ENCODE peak calls at places on chromosomes 2 and 18, in ten cellular contexts. I is coronary artery, X is astrocyte, B is AG04450, P is Calu3, F is fibroblast of lung, U is renal cortical epithelial cell, Z is thoracic aorta, R is right atrium auricular region, V is cardiac fibroblast. M is an unnamed sample.

GRCh38 chr2:213166109-213166508 is 14.7 kb upstream of the IKZF2 start:
- DNase-seq in X (no peak), B (no peak), F (no peak), P (no peak), U (no peak), Z (no peak), V (no peak), I (no peak), R (no peak), M (no peak)

GRCh38 chr2:72883356-72883962 is 3.7 kb upstream of the SPR start:
- DNase-seq in P (peak), R (no peak), Z (no peak), U (no peak), V (peak), X (peak), I (no peak), F (peak), B (no peak), M (peak)

GRCh38 chr18:75169411-75169810 is 39.5 kb downstream of the PTGR3 start:
- DNase-seq in F (no peak), P (no peak), U (no peak), I (peak), Z (no peak), X (no peak), R (peak), V (no peak), B (no peak), M (no peak)

GRCh38 chr2:5730386-5730785 is 38.2 kb downstream of the SOX11 start:
- DNase-seq in B (no peak), P (no peak), U (no peak), V (no peak), X (no peak), I (no peak), F (no peak), Z (no peak), R (no peak), M (no peak)

GRCh38 chr18:10169064-10169562 is 255.3 kb downstream of the VAPA start:
- DNase-seq in U (peak), V (peak), B (no peak), R (no peak), P (no peak), Z (no peak), X (peak), F (peak), I (no peak), M (no peak)

GRCh38 chr2:154229971-154230370 is 358.2 kb downstream of the GALNT13 start:
- DNase-seq in B (no peak), X (no peak), I (no peak), U (no peak), V (no peak), F (no peak), R (no peak), Z (no peak), P (no peak), M (no peak)

GRCh38 chr2:20933692-20934091 is 110.2 kb downstream of the APOB start:
- DNase-seq in Z (no peak), P (no peak), F (no peak), B (no peak), X (no peak), R (no peak), U (no peak), V (no peak), I (no peak), M (no peak)

GRCh38 chr2:40087434-40087833 is 308.4 kb upstream of the THUMPD2 start:
- DNase-seq in P (no peak), V (no peak), I (no peak), X (no peak), Z (no peak), U (no peak), F (no peak), B (no peak), R (no peak), M (no peak)

GRCh38 chr18:12422936-12423335 is 15.2 kb downstream of the PRELID3A start:
- DNase-seq in B (no peak), Z (no peak), P (peak), F (no peak), I (no peak), X (no peak), R (no peak), U (no peak), V (no peak), M (no peak)

GRCh38 chr2:120236296-120236695 is 13.1 kb upstream of the TMEM185B start:
- DNase-seq in V (no peak), Z (no peak), P (no peak), I (peak), U (no peak), B (no peak), R (no peak), F (no peak), X (no peak), M (no peak)

GRCh38 chr18:7558769-7559168 is 8.3 kb upstream of the PTPRM start:
- DNase-seq in X (no peak), I (no peak), P (no peak), B (no peak), F (no peak), R (no peak), U (no peak), Z (no peak), V (no peak), M (no peak)

GRCh38 chr2:199757466-199757865 is 93.5 kb downstream of the FTCDNL1 start:
- DNase-seq in R (no peak), V (peak), P (no peak), X (peak), I (no peak), B (no peak), F (peak), U (no peak), Z (no peak), M (no peak)

GRCh38 chr2:217387776-217388381 is 528.0 kb upstream of the TNP1 start:
- DNase-seq in U (peak), I (no peak), P (peak), Z (no peak), R (no peak), F (peak), V (peak), B (no peak), X (peak), M (peak)

GRCh38 chr2:232422051-232422450 is 15.4 kb downstream of the ALPG start:
- DNase-seq in P (no peak), U (no peak), F (no peak), X (no peak), V (no peak), B (no peak), R (no peak), Z (no peak), I (no peak), M (no peak)

GRCh38 chr2:233912799-233913423 is 4.3 kb upstream of the TRPM8 start:
- DNase-seq in F (peak), B (no peak), U (peak), I (no peak), X (peak), V (peak), Z (no peak), R (no peak), P (peak), M (peak)

GRCh38 chr2:239566162-239566994 is 165.6 kb upstream of the HDAC4 start:
- DNase-seq in P (no peak), Z (no peak), R (no peak), B (no peak), I (peak), X (no peak), U (no peak), F (no peak), V (no peak), M (no peak)

GRCh38 chr18:4636957-4637356 is 181.8 kb upstream of the DLGAP1 start:
- DNase-seq in I (no peak), R (no peak), Z (no peak), B (no peak), V (no peak), X (no peak), P (peak), U (no peak), F (peak), M (no peak)

M was measured in kidney glomerular epithelial cell.